ENCODE peak calls at places on chromosomes 4 and X, in six cellular contexts. A, J, K, X, P and M are unnamed samples.

GRCh38 chr4:137534516-137534915 is 2.2 kb upstream of the PCDH18 start:
- DNase-seq in K (no peak), X (no peak), P (no peak), A (no peak), J (no peak), M (no peak)

GRCh38 chr4:151438154-151438553 is 29.2 kb downstream of the FHIP1A start:
- DNase-seq in J (no peak), A (no peak), P (no peak), X (no peak), K (no peak), M (no peak)

GRCh38 chr4:10173754-10174749 is 57.5 kb upstream of the WDR1 start:
- DNase-seq in P (no peak), J (no peak), A (no peak), K (no peak), X (no peak), M (no peak)

GRCh38 chr4:55498051-55498450 is 48.7 kb downstream of the CLOCK start:
- DNase-seq in K (no peak), X (no peak), J (no peak), A (no peak), P (no peak), M (no peak)

GRCh38 chrX:154304901-154305300 is 9.3 kb downstream of the TKTL1 start:
- DNase-seq in X (no peak), K (no peak), J (no peak), P (no peak), A (no peak), M (no peak)

GRCh38 chrX:44580466-44580865 is 37.8 kb upstream of the FUNDC1 start:
- DNase-seq in J (no peak), A (no peak), K (no peak), P (no peak), X (no peak), M (peak; percentile 45)

GRCh38 chrX:109475174-109475891 is 6.6 kb downstream of the GUCY2F start:
- DNase-seq in J (peak; percentile 35), A (peak; percentile 26), X (peak; percentile 31), P (no peak), K (peak; percentile 54), M (peak; percentile 7)

GRCh38 chr4:125801924-125802323 is 487.2 kb downstream of the FAT4 start:
- DNase-seq in P (no peak), J (no peak), K (no peak), X (no peak), A (no peak), M (no peak)

GRCh38 chr4:119692001-119692400 is 63.4 kb upstream of the PDE5A start:
- DNase-seq in J (no peak), K (no peak), P (no peak), A (no peak), X (no peak), M (no peak)

GRCh38 chrX:30659421-30659820 is 6.2 kb downstream of the GK start:
- DNase-seq in X (no peak), J (no peak), K (no peak), A (peak; percentile 29), P (no peak), M (no peak)

GRCh38 chr4:100630341-100630740 is 112.5 kb upstream of the EMCN start:
- DNase-seq in P (no peak), X (no peak), J (no peak), A (no peak), K (no peak), M (no peak)

GRCh38 chr4:5267418-5267817 is 216.1 kb downstream of the STK32B start:
- DNase-seq in J (no peak), A (no peak), P (no peak), X (no peak), K (no peak), M (no peak)

GRCh38 chr4:187184513-187184912 is 460.9 kb upstream of the FAT1 start:
- DNase-seq in J (no peak), A (no peak), X (no peak), P (no peak), K (no peak), M (no peak)

GRCh38 chr4:2103127-2103842 is 44.2 kb downstream of the NAT8L start:
- DNase-seq in A (no peak), J (no peak), X (no peak), K (no peak), P (no peak), M (no peak)

GRCh38 chrX:44878780-44879179 is 5.8 kb downstream of the KDM6A start:
- DNase-seq in A (no peak), K (no peak), X (no peak), J (no peak), P (no peak), M (no peak)

GRCh38 chr4:90238141-90238540 is 110.9 kb downstream of the CCSER1 start:
- DNase-seq in X (no peak), P (no peak), J (no peak), A (no peak), K (no peak), M (no peak)

GRCh38 chrX:138756234-138756633 is 44.7 kb upstream of the FGF13 start:
- DNase-seq in K (no peak), X (no peak), P (no peak), J (no peak), A (no peak), M (no peak)
- TF ChIP-seq REST in K (no peak), X (no peak), P (no peak), J (no peak), A (no peak), M (no peak)

GRCh38 chr4:113433116-113433515 is 328.4 kb downstream of the CAMK2D start:
- DNase-seq in J (no peak), X (no peak), K (no peak), P (no peak), A (no peak), M (no peak)

GRCh38 chr4:113436360-113436759 is 325.2 kb downstream of the CAMK2D start:
- DNase-seq in P (no peak), K (no peak), X (no peak), J (no peak), A (no peak), M (no peak)

GRCh38 chr4:113434247-113434587 is 327.3 kb downstream of the CAMK2D start:
- DNase-seq in X (no peak), P (no peak), A (no peak), J (peak; percentile 10), K (no peak), M (no peak)

GRCh38 chr4:113435893-113436292 is 325.6 kb downstream of the CAMK2D start:
- DNase-seq in J (no peak), K (peak; percentile 84), X (no peak), A (no peak), P (no peak), M (no peak)

DNA sequence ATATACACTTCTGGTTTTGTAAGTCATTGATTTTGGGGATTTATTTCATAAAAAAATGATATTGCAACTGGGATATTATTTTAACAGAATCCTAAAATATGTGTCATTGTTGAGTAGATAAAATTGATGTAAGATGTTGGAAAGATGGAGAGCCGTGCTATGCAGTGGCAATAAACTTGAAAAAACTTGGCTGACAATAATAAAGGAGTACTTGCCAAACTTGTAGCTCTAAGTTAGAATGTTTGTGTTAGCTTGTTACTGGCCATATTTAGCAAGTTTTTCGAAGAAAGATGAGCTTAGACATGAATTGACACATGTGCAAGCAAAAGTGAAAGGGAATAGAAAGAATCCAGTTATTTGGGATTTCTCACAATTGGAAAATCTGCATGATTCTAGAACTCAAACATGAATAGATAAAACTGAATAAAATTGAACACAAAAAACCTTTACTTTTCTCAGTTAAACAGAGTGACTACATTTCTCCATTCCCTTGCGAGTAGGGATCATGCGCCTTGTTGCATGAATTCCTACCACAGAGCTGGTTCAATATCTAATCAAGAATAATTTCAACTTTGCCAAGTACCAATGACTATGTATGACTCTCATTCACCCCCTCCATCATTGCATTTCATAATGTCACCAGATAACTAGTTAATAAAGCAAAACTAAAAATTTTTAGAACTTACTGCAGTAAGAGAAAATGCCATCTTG is 327.8 kb downstream of the CAMK2D start:
- DNase-seq in A (no peak), J (no peak), X (no peak), P (no peak), K (no peak), M (no peak)
- H3K27ac ChIP-seq in A (no peak overlapping the region), J (no peak overlapping the region), X (peak overlapping the region; percentile 49), P (no peak overlapping the region), K (peak overlapping the region; percentile 23), M (no peak overlapping the region)

DNA sequence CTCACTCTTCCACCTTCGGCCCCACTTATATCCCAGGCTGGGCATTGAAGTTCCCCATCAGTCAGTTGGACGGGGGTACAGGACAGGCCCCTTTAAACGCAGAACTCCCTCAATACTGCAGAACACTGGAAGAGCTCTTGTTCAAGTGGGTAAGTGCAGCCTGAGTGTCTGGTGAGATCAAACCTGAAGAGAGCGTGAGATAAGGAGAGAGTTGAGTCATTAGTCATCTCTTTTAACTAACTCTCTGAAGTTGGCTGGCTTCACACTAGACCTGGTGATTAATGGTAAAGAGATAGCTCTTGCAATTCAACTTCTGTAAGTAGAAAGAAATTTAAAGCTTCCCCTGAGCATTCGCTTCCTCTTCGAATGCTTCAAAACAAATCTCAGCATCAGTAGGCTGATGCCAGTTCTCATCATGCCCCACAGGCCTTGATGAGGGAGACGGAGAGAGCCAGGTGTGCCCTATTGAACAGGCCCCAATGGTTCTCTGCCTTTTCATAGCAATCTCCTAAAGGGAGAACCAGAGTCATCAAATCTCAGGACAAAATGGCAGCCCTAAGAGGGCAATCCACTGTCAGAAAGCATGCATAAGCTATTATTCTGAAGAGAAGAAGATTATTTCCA is 41.0 kb upstream of the JADE1 start:
- DNase-seq in X (no peak), A (no peak), J (no peak), K (no peak), P (no peak), M (no peak)
- TF ChIP-seq SIN3A in X (no peak), A (no peak), J (no peak), K (no peak), P (no peak), M (no peak)

DNA sequence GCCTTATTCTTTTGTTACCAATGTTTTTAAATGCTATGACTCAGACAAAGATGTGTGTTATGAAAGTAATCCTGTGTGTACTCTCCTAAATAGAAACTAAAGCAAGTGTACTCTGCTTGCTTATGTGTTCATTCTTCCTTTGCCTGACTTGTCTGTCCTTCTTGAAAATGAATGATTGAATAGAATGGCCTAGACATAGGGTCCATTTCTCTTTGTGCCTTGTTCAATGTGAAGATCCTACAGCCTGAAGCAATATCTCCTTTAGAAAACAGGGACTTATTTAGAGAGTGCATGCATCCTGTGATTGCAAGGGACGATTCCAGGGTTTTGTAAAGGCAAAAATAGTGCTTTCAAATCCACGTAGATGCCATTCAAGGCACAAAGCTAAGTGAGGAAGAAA is 343.6 kb upstream of the TACR3 start:
- DNase-seq in J (no peak), A (no peak), K (no peak), X (no peak), P (no peak), M (no peak)
- TF ChIP-seq REST in J (no peak), A (no peak), K (no peak), X (no peak), P (no peak), M (no peak)